ENCODE peak calls at places on chromosomes 11 and 22, in nine cellular contexts. One of them, this sample, is unnamed.

GRCh38 chr22:24271406-24271760 is 752 bp downstream of the SPECC1L start:
- DNase-seq in activated CD4-positive, alpha-beta T cell treated with anti-CD3 and anti-CD28 coated beads, Interleukin-2, amount 10 ng/mL, durations not matched to agents 7 days and 5 days: no peak
- DNase-seq in H4: no peak
- DNase-seq in NCI-H1417: no peak
- DNase-seq in GM12891: no peak
- DNase-seq in BJ: no peak
- DNase-seq in RCC 7860: no peak
- DNase-seq in body of pancreas: peak
- DNase-seq in stimulated activated CD8-positive, alpha-beta memory T cell treated with anti-CD3 and anti-CD28 coated beads, Interleukin-7, amount 100 ng/mL, for 1 hour: no peak
- DNase-seq in this sample: peak

GRCh38 chr22:43228330-43228729 is 41.4 kb upstream of the TTLL12 start:
- DNase-seq in H4: no peak
- DNase-seq in NCI-H1417: no peak
- DNase-seq in RCC 7860: no peak
- DNase-seq in body of pancreas: peak
- DNase-seq in GM12891: no peak
- DNase-seq in BJ: no peak
- DNase-seq in activated CD4-positive, alpha-beta T cell treated with anti-CD3 and anti-CD28 coated beads, Interleukin-2, amount 10 ng/mL, durations not matched to agents 7 days and 5 days: peak
- DNase-seq in stimulated activated CD8-positive, alpha-beta memory T cell treated with anti-CD3 and anti-CD28 coated beads, Interleukin-7, amount 100 ng/mL, for 1 hour: no peak
- DNase-seq in this sample: no peak

GRCh38 chr11:131889760-131890620 is 519.6 kb downstream of the NTM start:
- DNase-seq in RCC 7860: no peak
- DNase-seq in GM12891: no peak
- DNase-seq in body of pancreas: no peak
- DNase-seq in NCI-H1417: peak
- DNase-seq in activated CD4-positive, alpha-beta T cell treated with anti-CD3 and anti-CD28 coated beads, Interleukin-2, amount 10 ng/mL, durations not matched to agents 7 days and 5 days: no peak
- DNase-seq in H4: no peak
- DNase-seq in BJ: no peak
- DNase-seq in stimulated activated CD8-positive, alpha-beta memory T cell treated with anti-CD3 and anti-CD28 coated beads, Interleukin-7, amount 100 ng/mL, for 1 hour: no peak
- DNase-seq in this sample: no peak

GRCh38 chr22:32531228-32531627 is 56.6 kb downstream of the FBXO7 start:
- DNase-seq in RCC 7860: no peak
- DNase-seq in stimulated activated CD8-positive, alpha-beta memory T cell treated with anti-CD3 and anti-CD28 coated beads, Interleukin-7, amount 100 ng/mL, for 1 hour: no peak
- DNase-seq in H4: no peak
- DNase-seq in NCI-H1417: no peak
- DNase-seq in GM12891: no peak
- DNase-seq in body of pancreas: no peak
- DNase-seq in BJ: no peak
- DNase-seq in activated CD4-positive, alpha-beta T cell treated with anti-CD3 and anti-CD28 coated beads, Interleukin-2, amount 10 ng/mL, durations not matched to agents 7 days and 5 days: no peak
- DNase-seq in this sample: no peak

GRCh38 chr22:42742940-42743339 is 22.3 kb upstream of the A4GALT start:
- DNase-seq in NCI-H1417: no peak
- DNase-seq in activated CD4-positive, alpha-beta T cell treated with anti-CD3 and anti-CD28 coated beads, Interleukin-2, amount 10 ng/mL, durations not matched to agents 7 days and 5 days: no peak
- DNase-seq in BJ: no peak
- DNase-seq in stimulated activated CD8-positive, alpha-beta memory T cell treated with anti-CD3 and anti-CD28 coated beads, Interleukin-7, amount 100 ng/mL, for 1 hour: no peak
- DNase-seq in body of pancreas: no peak
- DNase-seq in H4: no peak
- DNase-seq in RCC 7860: no peak
- DNase-seq in GM12891: no peak
- DNase-seq in this sample: no peak

GRCh38 chr11:71301858-71302533 is 49.6 kb upstream of the SHANK2 start:
- DNase-seq in NCI-H1417: no peak
- DNase-seq in GM12891: no peak
- DNase-seq in BJ: no peak
- DNase-seq in RCC 7860: no peak
- DNase-seq in H4: no peak
- DNase-seq in activated CD4-positive, alpha-beta T cell treated with anti-CD3 and anti-CD28 coated beads, Interleukin-2, amount 10 ng/mL, durations not matched to agents 7 days and 5 days: no peak
- DNase-seq in stimulated activated CD8-positive, alpha-beta memory T cell treated with anti-CD3 and anti-CD28 coated beads, Interleukin-7, amount 100 ng/mL, for 1 hour: no peak
- DNase-seq in body of pancreas: no peak
- DNase-seq in this sample: no peak

GRCh38 chr22:49083607-49084006 is 744.1 kb downstream of the BRD1 start:
- DNase-seq in NCI-H1417: no peak
- DNase-seq in body of pancreas: no peak
- DNase-seq in GM12891: no peak
- DNase-seq in RCC 7860: no peak
- DNase-seq in activated CD4-positive, alpha-beta T cell treated with anti-CD3 and anti-CD28 coated beads, Interleukin-2, amount 10 ng/mL, durations not matched to agents 7 days and 5 days: no peak
- DNase-seq in H4: no peak
- DNase-seq in BJ: no peak
- DNase-seq in stimulated activated CD8-positive, alpha-beta memory T cell treated with anti-CD3 and anti-CD28 coated beads, Interleukin-7, amount 100 ng/mL, for 1 hour: no peak
- DNase-seq in this sample: no peak

GRCh38 chr11:35214181-35214770 is 75.3 kb downstream of the CD44 start:
- DNase-seq in stimulated activated CD8-positive, alpha-beta memory T cell treated with anti-CD3 and anti-CD28 coated beads, Interleukin-7, amount 100 ng/mL, for 1 hour: no peak
- DNase-seq in RCC 7860: peak
- DNase-seq in GM12891: no peak
- DNase-seq in BJ: no peak
- DNase-seq in body of pancreas: no peak
- DNase-seq in NCI-H1417: no peak
- DNase-seq in activated CD4-positive, alpha-beta T cell treated with anti-CD3 and anti-CD28 coated beads, Interleukin-2, amount 10 ng/mL, durations not matched to agents 7 days and 5 days: no peak
- DNase-seq in H4: no peak
- DNase-seq in this sample: no peak

GRCh38 chr11:10728779-10729472 is 22.1 kb upstream of the CTR9 start:
- DNase-seq in RCC 7860: no peak
- DNase-seq in H4: no peak
- DNase-seq in GM12891: no peak
- DNase-seq in activated CD4-positive, alpha-beta T cell treated with anti-CD3 and anti-CD28 coated beads, Interleukin-2, amount 10 ng/mL, durations not matched to agents 7 days and 5 days: no peak
- DNase-seq in NCI-H1417: no peak
- DNase-seq in body of pancreas: no peak
- DNase-seq in BJ: peak
- DNase-seq in stimulated activated CD8-positive, alpha-beta memory T cell treated with anti-CD3 and anti-CD28 coated beads, Interleukin-7, amount 100 ng/mL, for 1 hour: no peak
- DNase-seq in this sample: no peak

GRCh38 chr11:129917231-129917630 is 21.9 kb upstream of the NFRKB start:
- DNase-seq in NCI-H1417: no peak
- DNase-seq in activated CD4-positive, alpha-beta T cell treated with anti-CD3 and anti-CD28 coated beads, Interleukin-2, amount 10 ng/mL, durations not matched to agents 7 days and 5 days: no peak
- DNase-seq in body of pancreas: no peak
- DNase-seq in H4: no peak
- DNase-seq in BJ: no peak
- DNase-seq in GM12891: no peak
- DNase-seq in stimulated activated CD8-positive, alpha-beta memory T cell treated with anti-CD3 and anti-CD28 coated beads, Interleukin-7, amount 100 ng/mL, for 1 hour: no peak
- DNase-seq in RCC 7860: peak
- DNase-seq in this sample: no peak

GRCh38 chr11:132078230-132078629 is 707.8 kb downstream of the NTM start:
- DNase-seq in NCI-H1417: no peak
- DNase-seq in body of pancreas: no peak
- DNase-seq in stimulated activated CD8-positive, alpha-beta memory T cell treated with anti-CD3 and anti-CD28 coated beads, Interleukin-7, amount 100 ng/mL, for 1 hour: no peak
- DNase-seq in GM12891: no peak
- DNase-seq in BJ: no peak
- DNase-seq in RCC 7860: no peak
- DNase-seq in H4: no peak
- DNase-seq in activated CD4-positive, alpha-beta T cell treated with anti-CD3 and anti-CD28 coated beads, Interleukin-2, amount 10 ng/mL, durations not matched to agents 7 days and 5 days: no peak
- DNase-seq in this sample: no peak

GRCh38 chr11:61007383-61007970 is 36.0 kb downstream of the CD6 start:
- DNase-seq in H4: no peak
- DNase-seq in activated CD4-positive, alpha-beta T cell treated with anti-CD3 and anti-CD28 coated beads, Interleukin-2, amount 10 ng/mL, durations not matched to agents 7 days and 5 days: no peak
- DNase-seq in BJ: no peak
- DNase-seq in NCI-H1417: peak
- DNase-seq in stimulated activated CD8-positive, alpha-beta memory T cell treated with anti-CD3 and anti-CD28 coated beads, Interleukin-7, amount 100 ng/mL, for 1 hour: no peak
- DNase-seq in GM12891: peak
- DNase-seq in RCC 7860: no peak
- DNase-seq in body of pancreas: peak
- DNase-seq in this sample: no peak

GRCh38 chr11:37811349-37811748 is 1213.3 kb upstream of the RAG2 start:
- DNase-seq in H4: peak
- DNase-seq in activated CD4-positive, alpha-beta T cell treated with anti-CD3 and anti-CD28 coated beads, Interleukin-2, amount 10 ng/mL, durations not matched to agents 7 days and 5 days: no peak
- DNase-seq in RCC 7860: no peak
- DNase-seq in stimulated activated CD8-positive, alpha-beta memory T cell treated with anti-CD3 and anti-CD28 coated beads, Interleukin-7, amount 100 ng/mL, for 1 hour: no peak
- DNase-seq in BJ: no peak
- DNase-seq in body of pancreas: no peak
- DNase-seq in NCI-H1417: no peak
- DNase-seq in GM12891: no peak
- DNase-seq in this sample: no peak

GRCh38 chr11:69205125-69205928 is 49.6 kb downstream of the SMIM38 start:
- DNase-seq in body of pancreas: no peak
- DNase-seq in GM12891: no peak
- DNase-seq in NCI-H1417: no peak
- DNase-seq in BJ: no peak
- DNase-seq in stimulated activated CD8-positive, alpha-beta memory T cell treated with anti-CD3 and anti-CD28 coated beads, Interleukin-7, amount 100 ng/mL, for 1 hour: no peak
- DNase-seq in H4: no peak
- DNase-seq in RCC 7860: no peak
- DNase-seq in activated CD4-positive, alpha-beta T cell treated with anti-CD3 and anti-CD28 coated beads, Interleukin-2, amount 10 ng/mL, durations not matched to agents 7 days and 5 days: no peak
- DNase-seq in this sample: no peak

GRCh38 chr22:30245985-30246901 is at the start of gene LIF:
- DNase-seq in BJ: no peak
- DNase-seq in body of pancreas: peak
- DNase-seq in H4: no peak
- DNase-seq in stimulated activated CD8-positive, alpha-beta memory T cell treated with anti-CD3 and anti-CD28 coated beads, Interleukin-7, amount 100 ng/mL, for 1 hour: no peak
- DNase-seq in RCC 7860: no peak
- DNase-seq in GM12891: peak
- DNase-seq in NCI-H1417: peak
- DNase-seq in activated CD4-positive, alpha-beta T cell treated with anti-CD3 and anti-CD28 coated beads, Interleukin-2, amount 10 ng/mL, durations not matched to agents 7 days and 5 days: peak
- DNase-seq in this sample: no peak